ENCODE peak calls at places on chromosomes 12 and 14, in seven cellular contexts. S, K, E, W, T, U and D are unnamed samples.
A peak's percentile ranks its signal among the peaks of the same experiment; 100 is the strongest.

GRCh38 chr12:88305491-88305890 is 163.4 kb downstream of the TMTC3 start:
- DNase-seq in S (no peak), K (no peak), E (no peak), W (no peak), T (no peak), U (no peak), D (no peak)

GRCh38 chr12:47361389-47362031 is 281.8 kb upstream of the AMIGO2 start:
- DNase-seq in S (no peak), K (peak; percentile 48), E (no peak), W (no peak), T (no peak), U (peak; percentile 40), D (peak; percentile 66)

GRCh38 chr14:79448922-79449321 is 762.4 kb downstream of the DIO2 start:
- DNase-seq in S (no peak), K (no peak), E (no peak), W (no peak), T (no peak), U (no peak), D (no peak)

GRCh38 chr12:22733756-22734155 is 108.8 kb downstream of the ETNK1 start:
- DNase-seq in S (no peak), K (no peak), E (no peak), W (no peak), T (no peak), U (no peak), D (no peak)

GRCh38 chr14:39025810-39026627 is 77.0 kb downstream of the SEC23A start:
- DNase-seq in S (no peak), K (no peak), E (no peak), W (no peak), T (no peak), U (no peak), D (no peak)

GRCh38 chr14:99716091-99716849 is 32.2 kb downstream of the CYP46A1 start:
- DNase-seq in S (no peak), K (no peak), E (no peak), W (no peak), T (no peak), U (no peak), D (no peak)

GRCh38 chr14:85142982-85143381 is 387.0 kb upstream of the FLRT2 start:
- DNase-seq in S (no peak), K (no peak), E (no peak), W (no peak), T (no peak), U (no peak), D (no peak)

GRCh38 chr12:24833513-24833912 is 115.4 kb downstream of the BCAT1 start:
- DNase-seq in S (no peak), K (no peak), E (no peak), W (no peak), T (no peak), U (no peak), D (no peak)

GRCh38 chr12:93348568-93349435 is 28.9 kb upstream of the NUDT4 start:
- DNase-seq in S (no peak), K (no peak), E (peak; percentile 24), W (no peak), T (no peak), U (no peak), D (no peak)

GRCh38 chr12:45124485-45125155 is 73.7 kb upstream of the DBX2 start:
- DNase-seq in S (no peak), K (no peak), E (no peak), W (no peak), T (no peak), U (no peak), D (no peak)

GRCh38 chr12:68804654-68805591 is 3.1 kb upstream of the MDM2 start:
- DNase-seq in S (no peak), K (no peak), E (peak; percentile 47), W (no peak), T (no peak), U (no peak), D (no peak)

GRCh38 chr12:109704371-109705098 is 9.1 kb upstream of the FAM222A start:
- DNase-seq in S (no peak), K (no peak), E (no peak), W (no peak), T (no peak), U (no peak), D (no peak)

GRCh38 chr14:99568567-99569560 is 35.1 kb downstream of the CCDC85C start:
- DNase-seq in S (peak; percentile 84), K (no peak), E (peak; percentile 74), W (peak; percentile 63), T (no peak), U (no peak), D (no peak)

GRCh38 chr12:8890313-8891084 is 23.8 kb upstream of the PHC1 start:
- DNase-seq in S (no peak), K (peak; percentile 27), E (peak; percentile 30), W (peak; percentile 22), T (no peak), U (peak; percentile 51), D (peak; percentile 35)

GRCh38 chr14:95156765-95157194 is 549 bp downstream of the DICER1 start:
- DNase-seq in S (peak; percentile 79), K (peak; percentile 59), E (peak; percentile 56), W (peak; percentile 19), T (no peak), U (peak; percentile 35), D (peak; percentile 35)

GRCh38 chr14:38877744-38878388 is 225.2 kb downstream of the SEC23A start:
- DNase-seq in S (no peak), K (no peak), E (no peak), W (no peak), T (no peak), U (no peak), D (no peak)

DNA sequence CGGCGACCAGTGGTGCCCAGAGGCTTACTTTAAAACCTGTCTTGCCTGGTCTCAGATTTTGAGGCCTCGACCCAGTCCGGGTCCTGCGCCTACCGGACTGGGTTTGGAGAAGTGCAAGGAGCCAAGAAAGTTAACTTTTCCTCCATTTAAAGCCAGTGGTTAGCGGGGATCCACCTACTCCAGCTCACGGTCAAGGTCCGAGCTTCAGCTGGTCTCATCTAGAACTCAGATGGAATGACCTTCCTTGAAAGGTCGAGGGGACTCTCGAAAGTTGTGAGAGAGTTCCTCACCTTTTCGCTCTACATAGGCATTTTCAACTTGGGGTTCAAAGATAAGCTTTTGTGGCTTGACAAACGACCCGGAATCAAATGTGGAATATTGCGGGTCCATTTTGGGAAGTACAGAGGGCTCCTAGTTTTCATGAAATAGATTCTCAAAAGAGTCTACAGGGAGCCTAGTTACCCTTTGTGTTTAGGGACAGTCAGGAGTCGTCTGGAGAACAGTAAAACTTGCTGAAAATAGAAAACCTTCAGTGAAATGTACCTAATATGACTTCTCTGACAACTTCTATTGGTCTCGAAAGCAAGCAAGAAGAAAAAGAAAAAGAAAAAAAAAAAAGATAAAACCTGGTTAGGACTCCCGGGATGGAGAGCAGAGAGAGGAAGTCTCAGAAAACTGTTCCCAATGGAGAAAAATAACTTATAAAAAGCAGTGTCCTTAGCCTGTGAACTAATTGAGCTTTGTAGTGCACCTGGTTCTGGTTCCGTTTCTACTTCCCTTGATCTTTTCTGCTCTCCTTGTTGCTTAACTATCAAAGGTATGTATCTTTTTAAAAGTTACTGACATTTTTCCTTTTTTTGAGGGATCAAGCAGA is 1.4 kb downstream of the KCNMB4 start:
- DNase-seq in S (no peak), K (no peak), E (no peak), W (peak; percentile 11), T (no peak), U (no peak), D (no peak)
- H3K4me1 ChIP-seq in S (peaks cover 23% of the 10 kb centered on the region), K (peaks cover 25% of the 10 kb centered on the region), E (no peaks in the 10 kb centered on the region), W (peaks cover 3% of the 10 kb centered on the region), T (peaks cover 9% of the 10 kb centered on the region), U (peaks cover 12% of the 10 kb centered on the region), D (no peaks in the 10 kb centered on the region)

GRCh38 chr12:7019043-7019569 is 830 bp upstream of the LPCAT3 start:
- DNase-seq in S (no peak), K (no peak), E (no peak), W (no peak), T (no peak), U (no peak), D (no peak)

GRCh38 chr12:7016958-7017571 is 1.2 kb downstream of the LPCAT3 start:
- DNase-seq in S (no peak), K (no peak), E (no peak), W (no peak), T (no peak), U (no peak), D (no peak)

GRCh38 chr12:7017870-7018349 is 366 bp downstream of the LPCAT3 start:
- DNase-seq in S (no peak), K (peak; percentile 24), E (no peak), W (peak; percentile 8), T (peak; percentile 15), U (no peak), D (no peak)

GRCh38 chr12:7015555-7016370 is 2.5 kb downstream of the LPCAT3 start:
- DNase-seq in S (no peak), K (no peak), E (no peak), W (no peak), T (no peak), U (no peak), D (no peak)

GRCh38 chr12:7018350-7019042 is at the start of gene LPCAT3:
- DNase-seq in S (peak; percentile 99), K (peak; percentile 97), E (peak; percentile 98), W (peak; percentile 90), T (peak; percentile 96), U (peak; percentile 97), D (peak; percentile 98)
- TF ChIP-seq POLR2A in S (peak; percentile 67), K (peak; percentile 94), E (peak; percentile 69), W (no peak), T (no peak), U (peak; percentile 72), D (peak; percentile 78)

DNA sequence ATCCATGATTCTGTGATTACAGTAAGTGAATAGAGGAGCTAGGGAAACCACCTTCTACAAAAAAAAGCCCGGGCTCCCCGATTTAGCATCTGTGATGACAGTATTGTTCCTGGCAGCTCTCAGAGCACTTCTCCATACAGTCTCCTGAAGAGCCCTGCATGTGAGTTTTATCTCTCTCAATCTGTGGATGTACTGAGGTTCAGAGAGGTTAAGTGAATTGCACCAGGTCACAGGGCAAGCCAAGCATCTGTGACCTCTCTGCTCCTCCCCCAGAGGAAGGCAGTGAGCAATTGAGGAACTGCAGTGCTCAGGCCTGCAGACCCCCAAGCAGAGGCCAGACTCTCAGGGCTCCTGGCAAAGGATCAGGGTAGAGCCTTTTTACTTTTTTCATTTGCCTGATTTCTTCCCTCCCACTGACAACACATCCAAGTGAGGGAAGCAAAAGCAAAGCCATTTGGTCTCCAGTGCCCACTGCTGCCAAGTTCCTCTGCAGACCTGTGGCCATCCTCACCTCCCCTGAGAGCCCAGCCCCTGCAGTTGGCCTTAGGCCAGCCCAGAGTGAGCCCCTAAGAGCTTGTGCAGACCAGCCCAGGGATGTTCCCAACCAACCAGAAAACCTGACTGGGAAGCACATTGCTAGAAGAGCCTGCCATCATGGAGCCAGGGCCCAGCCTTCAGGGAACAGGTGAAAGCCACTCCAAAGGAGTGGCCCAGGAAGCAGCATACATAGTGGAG is 47.6 kb upstream of the PNMA1 start:
- DNase-seq in S (peak; percentile 69), K (no peak), E (no peak), W (no peak), T (no peak), U (no peak), D (peak; percentile 31)
- H3K27ac ChIP-seq in S (peak overlapping the region; percentile 100), K (peak overlapping the region; percentile 95), E (peak overlapping the region; percentile 98), W (no peak overlapping the region), T (peak overlapping the region; percentile 99), U (peak overlapping the region; percentile 88), D (peak overlapping the region; percentile 97)

DNA sequence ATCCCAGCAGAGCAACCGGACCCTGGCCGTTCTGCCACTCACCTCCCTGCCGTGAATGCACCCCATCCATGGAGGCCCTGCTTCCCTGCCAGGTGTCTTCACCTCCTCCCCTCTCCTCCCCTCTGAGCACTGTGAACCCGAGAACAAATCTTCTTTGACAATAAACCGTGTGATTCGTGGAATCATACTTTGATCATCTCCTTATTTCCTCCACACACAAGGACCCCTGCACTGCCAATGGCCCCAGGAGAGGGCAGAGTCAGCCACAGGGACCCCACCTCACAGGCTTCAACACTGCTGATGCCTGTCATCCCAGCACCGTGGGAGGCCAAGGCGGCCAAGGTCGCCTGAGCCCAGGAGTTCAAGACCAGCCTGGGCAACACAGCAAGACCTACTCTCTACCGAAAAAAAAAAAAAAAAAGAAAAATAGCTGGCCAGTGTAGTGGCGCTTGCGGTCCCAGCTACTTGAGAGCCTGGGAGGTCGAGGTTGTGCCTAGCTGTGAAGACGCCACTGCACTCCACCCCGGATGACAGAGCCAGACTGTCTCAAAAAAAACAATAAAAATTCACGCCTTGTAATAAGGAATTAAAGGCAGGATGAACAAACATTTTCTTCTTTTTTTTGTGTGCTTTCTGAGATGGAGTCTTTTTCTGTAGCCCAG is 1.1 kb downstream of the XRCC3 start:
- DNase-seq in S (no peak), K (no peak), E (no peak), W (no peak), T (no peak), U (no peak), D (no peak)
- H3K4me1 ChIP-seq in S (peaks cover 60% of the 10 kb centered on the region), K (peaks cover 73% of the 10 kb centered on the region), E (peaks cover 5% of the 10 kb centered on the region), W (peaks cover 10% of the 10 kb centered on the region), T (peaks cover 31% of the 10 kb centered on the region), U (peaks cover 19% of the 10 kb centered on the region), D (no peaks in the 10 kb centered on the region)